ENCODE peak calls at places on chromosomes 7 and 10, in six cellular contexts. F, O, H, L, A and Z are unnamed samples.
A peak's percentile ranks its signal among the peaks of the same experiment; 100 is the strongest.

GRCh38 chr10:86295791-86296190 is 70.8 kb downstream of the GRID1 start:
- DNase-seq in F (no peak), O (no peak), H (peak; percentile 60), L (peak; percentile 0), A (no peak), Z (no peak)

GRCh38 chr7:75630549-75630948 is 108.2 kb downstream of the HIP1 start:
- DNase-seq in F (no peak), O (no peak), H (no peak), L (no peak), A (no peak), Z (no peak)

GRCh38 chr7:120725376-120726039 is 132.4 kb downstream of the TSPAN12 start:
- DNase-seq in F (no peak), O (peak; percentile 28), H (no peak), L (no peak), A (peak; percentile 45), Z (peak; percentile 43)

GRCh38 chr7:29328050-29328449 is 133.5 kb downstream of the CHN2 start:
- DNase-seq in F (no peak), O (no peak), H (no peak), L (peak; percentile 46), A (no peak), Z (no peak)

GRCh38 chr10:18157909-18158308 is 17.7 kb downstream of the CACNB2 start:
- DNase-seq in F (no peak), O (no peak), H (no peak), L (no peak), A (peak; percentile 88), Z (peak; percentile 49)

GRCh38 chr10:128465697-128466096 is 339.5 kb upstream of the MKI67 start:
- DNase-seq in F (no peak), O (no peak), H (peak; percentile 58), L (no peak), A (no peak), Z (no peak)

GRCh38 chr10:32298066-32298812 is 48.7 kb downstream of the EPC1 start:
- DNase-seq in F (no peak), O (no peak), H (no peak), L (no peak), A (peak; percentile 93), Z (peak; percentile 76)

GRCh38 chr7:27182861-27183681 is 2.0 kb downstream of the HOXA11 start:
- DNase-seq in F (no peak), O (no peak), H (peak; percentile 69), L (no peak), A (no peak), Z (no peak)

GRCh38 chr7:24894670-24895221 is 85.2 kb downstream of the OSBPL3 start:
- DNase-seq in F (no peak), O (no peak), H (no peak), L (no peak), A (no peak), Z (no peak)

GRCh38 chr10:50392966-50393718 is 141.8 kb upstream of the ASAH2 start:
- DNase-seq in F (no peak), O (no peak), H (no peak), L (no peak), A (no peak), Z (no peak)

GRCh38 chr10:50388181-50388580 is 136.9 kb upstream of the ASAH2 start:
- DNase-seq in F (no peak), O (no peak), H (no peak), L (no peak), A (no peak), Z (no peak)

GRCh38 chr10:50387736-50388081 is 136.4 kb upstream of the ASAH2 start:
- DNase-seq in F (no peak), O (no peak), H (no peak), L (no peak), A (no peak), Z (no peak)

GRCh38 chr10:50392426-50392825 is 141.1 kb upstream of the ASAH2 start:
- DNase-seq in F (no peak), O (no peak), H (no peak), L (no peak), A (no peak), Z (no peak)

DNA sequence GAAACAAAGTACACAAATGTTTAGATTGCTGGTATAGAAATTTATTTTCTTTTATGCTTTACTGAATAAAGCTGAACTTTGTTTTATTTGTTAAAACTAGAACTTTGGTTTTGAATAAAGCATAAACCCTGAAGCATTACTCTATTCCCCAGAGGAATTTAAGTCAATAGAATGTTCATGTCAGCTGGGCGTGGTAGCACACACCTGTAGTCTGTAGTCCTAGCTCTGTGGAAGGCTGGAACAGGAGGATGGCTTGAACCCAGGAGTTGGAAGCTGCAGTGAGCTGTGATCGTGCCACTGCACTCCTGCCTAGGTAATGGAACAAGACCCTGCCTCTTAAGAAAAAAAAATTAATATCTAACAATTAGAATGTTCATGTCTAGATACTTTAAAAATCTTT is 139.0 kb upstream of the ASAH2 start:
- DNase-seq in F (no peak), O (no peak), H (no peak), L (no peak), A (no peak), Z (no peak)
- TF ChIP-seq CTCF in F (no peak), O (no peak), H (no peak), L (no peak), A (no peak), Z (no peak)

GRCh38 chr10:91295346-91295745 is 74.9 kb downstream of the PCGF5 start:
- DNase-seq in F (no peak), O (no peak), H (no peak), L (no peak), A (no peak), Z (no peak)

GRCh38 chr10:91298224-91298862 is 77.9 kb downstream of the PCGF5 start:
- DNase-seq in F (peak; percentile 69), O (peak; percentile 82), H (peak; percentile 90), L (peak; percentile 76), A (peak; percentile 81), Z (peak; percentile 74)

GRCh38 chr10:91300011-91300575 is 79.6 kb downstream of the PCGF5 start:
- DNase-seq in F (no peak), O (no peak), H (no peak), L (no peak), A (no peak), Z (no peak)

GRCh38 chr10:91294134-91294906 is 73.9 kb downstream of the PCGF5 start:
- DNase-seq in F (no peak), O (no peak), H (no peak), L (no peak), A (no peak), Z (no peak)

GRCh38 chr10:91296471-91296870 is 76.0 kb downstream of the PCGF5 start:
- DNase-seq in F (no peak), O (no peak), H (no peak), L (no peak), A (no peak), Z (peak; percentile 19)
- TF ChIP-seq CTCF in F (no peak), O (peak; percentile 33), H (no peak), L (no peak), A (peak; percentile 36), Z (peak; percentile 24)

GRCh38 chr10:16116404-16117304 is 256.3 kb upstream of the MINDY3 start:
- DNase-seq in F (no peak), O (peak; percentile 21), H (no peak), L (no peak), A (no peak), Z (peak; percentile 29)
- TF ChIP-seq CTCF in F (no peak), O (peak; percentile 61), H (peak; percentile 14), L (no peak), A (peak; percentile 16), Z (peak; percentile 29)

GRCh38 chr7:128871050-128871449 is 8.4 kb downstream of the ATP6V1F start:
- DNase-seq in F (no peak), O (no peak), H (no peak), L (no peak), A (no peak), Z (no peak)

GRCh38 chr7:128874140-128875031 is 11.7 kb downstream of the ATP6V1F start:
- DNase-seq in F (no peak), O (no peak), H (peak; percentile 59), L (peak; percentile 92), A (no peak), Z (no peak)

GRCh38 chr7:128873234-128873633 is 10.6 kb downstream of the ATP6V1F start:
- DNase-seq in F (no peak), O (no peak), H (no peak), L (no peak), A (no peak), Z (no peak)

GRCh38 chr7:128869944-128870285 is 7.3 kb downstream of the ATP6V1F start:
- DNase-seq in F (no peak), O (no peak), H (no peak), L (no peak), A (no peak), Z (no peak)

GRCh38 chr7:128872394-128872824 is 9.8 kb downstream of the ATP6V1F start:
- DNase-seq in F (no peak), O (no peak), H (no peak), L (no peak), A (no peak), Z (peak; percentile 79)
- TF ChIP-seq CTCF in F (no peak), O (peak; percentile 20), H (no peak), L (no peak), A (no peak), Z (peak; percentile 22)

GRCh38 chr7:87875151-87876039 is 765 bp downstream of the SLC25A40 start:
- DNase-seq in F (no peak), O (no peak), H (peak; percentile 92), L (peak; percentile 19), A (peak; percentile 2), Z (peak; percentile 18)
- TF ChIP-seq CTCF in F (no peak), O (no peak), H (no peak), L (no peak), A (no peak), Z (no peak)

DNA sequence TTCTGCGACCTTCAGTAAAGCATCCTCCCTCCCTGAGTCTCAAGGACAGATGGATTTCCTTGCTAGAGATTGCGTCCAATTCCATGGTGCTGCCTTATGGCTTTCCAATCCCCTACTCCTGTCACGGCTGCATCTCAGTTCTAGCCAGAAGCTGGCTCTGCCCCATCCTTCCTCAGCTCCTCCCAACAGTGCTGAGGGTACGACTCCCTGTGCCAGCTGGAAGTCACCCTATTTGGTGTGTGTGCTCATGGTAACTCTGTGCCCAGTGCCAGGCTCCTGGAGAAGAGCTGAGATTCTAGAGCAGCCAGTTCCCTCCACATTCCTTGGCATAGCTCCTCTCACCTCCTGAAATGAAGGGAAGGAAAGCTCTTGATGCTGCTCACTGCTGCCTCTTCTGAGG is 185.0 kb upstream of the PODXL start:
- DNase-seq in F (no peak), O (no peak), H (no peak), L (no peak), A (no peak), Z (no peak)
- TF ChIP-seq CTCF in F (no peak), O (no peak), H (no peak), L (no peak), A (no peak), Z (no peak)

DNA sequence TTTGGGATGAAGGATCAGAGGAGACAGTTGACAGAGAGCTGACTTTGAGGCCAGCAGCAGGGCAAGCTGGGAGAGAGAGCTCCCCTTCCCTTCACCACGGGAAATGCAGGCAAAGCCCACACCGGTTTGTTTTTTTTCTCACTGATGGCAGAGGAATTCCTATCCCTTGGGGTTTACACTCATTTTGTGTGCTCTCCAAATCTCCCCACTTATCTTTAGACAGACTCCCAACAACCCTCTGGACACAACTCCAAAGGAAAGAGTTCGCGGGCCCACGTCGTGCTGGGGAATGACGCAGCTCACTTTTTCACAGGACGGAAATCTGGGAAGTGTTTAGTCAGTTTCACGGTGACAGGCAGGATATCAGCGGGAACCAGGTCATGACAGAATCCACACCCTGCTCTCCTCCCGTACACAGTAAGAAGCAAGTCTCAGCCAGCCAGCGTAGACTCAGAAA is 68.3 kb upstream of the FAM171A1 start:
- DNase-seq in F (peak; percentile 75), O (no peak), H (no peak), L (no peak), A (peak; percentile 11), Z (peak; percentile 50)
- TF ChIP-seq CTCF in F (peak; percentile 24), O (no peak), H (peak; percentile 15), L (no peak), A (peak; percentile 26), Z (peak; percentile 37)